ENCODE peak calls at places on chromosomes 6 and 20, in six cellular contexts. U, S, O, F, G and I are unnamed samples.

GRCh38 chr6:10395171-10395945 is 19.5 kb downstream of the TFAP2A start:
- DNase-seq in U (no peak), S (no peak), O (no peak), F (no peak), G (no peak), I (peak)

GRCh38 chr6:38572186-38572813 is 67.4 kb downstream of the BTBD9 start:
- DNase-seq in U (peak), S (no peak), O (no peak), F (no peak), G (no peak), I (no peak)

GRCh38 chr6:113018351-113019151 is 671.4 kb downstream of the RFPL4B start:
- DNase-seq in U (no peak), S (peak), O (no peak), F (no peak), G (no peak), I (peak)

GRCh38 chr20:14189794-14190402 is 147.5 kb downstream of the FLRT3 start:
- DNase-seq in U (no peak), S (no peak), O (no peak), F (no peak), G (no peak), I (peak)

GRCh38 chr6:21137708-21138358 is 455.7 kb upstream of the SOX4 start:
- DNase-seq in U (no peak), S (no peak), O (no peak), F (no peak), G (no peak), I (no peak)

GRCh38 chr6:91276315-91276714 is 689.4 kb upstream of the MAP3K7 start:
- DNase-seq in U (no peak), S (no peak), O (no peak), F (no peak), G (peak), I (peak)

GRCh38 chr6:40874495-40874894 is 164.5 kb downstream of the UNC5CL start:
- DNase-seq in U (no peak), S (no peak), O (no peak), F (no peak), G (peak), I (no peak)

GRCh38 chr6:151034825-151035781 is 169.6 kb downstream of the MTHFD1L start:
- DNase-seq in U (no peak), S (no peak), O (no peak), F (no peak), G (no peak), I (no peak)

GRCh38 chr6:21933351-21933750 is 339.8 kb downstream of the SOX4 start:
- DNase-seq in U (no peak), S (no peak), O (no peak), F (no peak), G (no peak), I (no peak)

GRCh38 chr6:63476302-63476701 is 96.0 kb upstream of the LOC128125822 start:
- DNase-seq in U (no peak), S (no peak), O (no peak), F (no peak), G (no peak), I (no peak)

GRCh38 chr20:11195169-11195568 is 521.4 kb upstream of the JAG1 start:
- DNase-seq in U (no peak), S (no peak), O (no peak), F (no peak), G (no peak), I (no peak)

GRCh38 chr6:25027221-25027916 is 91.6 kb upstream of the RIPOR2 start:
- DNase-seq in U (peak), S (no peak), O (peak), F (peak), G (no peak), I (no peak)

GRCh38 chr20:48791666-48792071 is 36.1 kb downstream of the PREX1 start:
- DNase-seq in U (no peak), S (no peak), O (no peak), F (no peak), G (no peak), I (no peak)